ENCODE peak calls at places on chromosomes 1 and 21, in eight cellular contexts. D, P, E, L, O, G, Z and N are unnamed samples. For H3K4me1, the result is how much of the 10 kb centered on the place peaks cover.

GRCh38 chr1:161216945-161217712 is 2.0 kb downstream of the FCER1G start:
- DNase-seq in D (peak), P (no peak), E (no peak), L (peak), O (peak), G (no peak), Z (no peak), N (peak)

GRCh38 chr21:32096411-32096810 is 182.4 kb downstream of the MIS18A start:
- DNase-seq in D (peak), P (peak), E (no peak), L (peak), O (no peak), G (peak), Z (no peak), N (peak)

GRCh38 chr1:38730511-38731397 is 128.8 kb downstream of the RRAGC start:
- DNase-seq in D (no peak), P (no peak), E (no peak), L (no peak), O (no peak), G (no peak), Z (no peak), N (peak)

GRCh38 chr1:79193211-79194079 is 186.9 kb upstream of the ADGRL4 start:
- DNase-seq in D (peak), P (peak), E (no peak), L (peak), O (no peak), G (peak), Z (no peak), N (no peak)

GRCh38 chr1:106717561-106717960 is 338.9 kb upstream of the PRMT6 start:
- DNase-seq in D (no peak), P (no peak), E (no peak), L (no peak), O (no peak), G (no peak), Z (no peak), N (no peak)

GRCh38 chr1:170929412-170929834 is 5.9 kb upstream of the MROH9 start:
- DNase-seq in D (no peak), P (no peak), E (no peak), L (no peak), O (no peak), G (no peak), Z (no peak), N (no peak)

GRCh38 chr1:5717031-5717682 is 275.1 kb downstream of the NPHP4 start:
- DNase-seq in D (peak), P (no peak), E (peak), L (no peak), O (no peak), G (no peak), Z (no peak), N (no peak)

GRCh38 chr1:231178970-231179369 is 17.1 kb downstream of the TRIM67 start:
- DNase-seq in D (no peak), P (no peak), E (no peak), L (no peak), O (no peak), G (no peak), Z (no peak), N (no peak)

GRCh38 chr1:107669996-107670395 is 295.0 kb downstream of the VAV3 start:
- DNase-seq in D (no peak), P (no peak), E (peak), L (peak), O (no peak), G (peak), Z (peak), N (peak)

GRCh38 chr1:109712321-109712864 is 342 bp downstream of the GSTM5 start:
- DNase-seq in D (no peak), P (no peak), E (no peak), L (no peak), O (no peak), G (no peak), Z (no peak), N (no peak)

GRCh38 chr1:33893147-33893830 is 29.4 kb downstream of the HMGB4 start:
- DNase-seq in D (no peak), P (peak), E (no peak), L (no peak), O (peak), G (no peak), Z (no peak), N (peak)

GRCh38 chr1:28112388-28113311 is 24.2 kb upstream of the EYA3 start:
- DNase-seq in D (peak), P (peak), E (peak), L (peak), O (peak), G (peak), Z (no peak), N (no peak)

GRCh38 chr1:229129306-229130027 is 141.4 kb upstream of the RAB4A start:
- DNase-seq in D (peak), P (no peak), E (no peak), L (no peak), O (no peak), G (no peak), Z (no peak), N (no peak)

GRCh38 chr1:103525114-103525606 is 339 bp upstream of the RNPC3 start:
- DNase-seq in D (peak), P (peak), E (no peak), L (peak), O (no peak), G (peak), Z (no peak), N (peak)

GRCh38 chr1:165894591-165894990 is 67.2 kb downstream of the UCK2 start:
- DNase-seq in D (no peak), P (no peak), E (no peak), L (no peak), O (no peak), G (peak), Z (no peak), N (no peak)

GRCh38 chr1:31689394-31689793 is 14.4 kb downstream of the COL16A1 start:
- DNase-seq in D (no peak), P (peak), E (no peak), L (no peak), O (no peak), G (no peak), Z (no peak), N (no peak)

GRCh38 chr1:157156058-157156541 is 17.9 kb upstream of the ETV3 start:
- DNase-seq in D (peak), P (peak), E (peak), L (peak), O (peak), G (peak), Z (peak), N (peak)

GRCh38 chr1:146016891-146017290 is 4.6 kb downstream of the HJV start:
- DNase-seq in D (no peak), P (no peak), E (no peak), L (no peak), O (no peak), G (no peak), Z (no peak), N (no peak)

GRCh38 chr1:31095985-31096384 is 30.5 kb upstream of the PUM1 start:
- DNase-seq in D (no peak), P (no peak), E (no peak), L (no peak), O (no peak), G (no peak), Z (no peak), N (no peak)

GRCh38 chr1:184709418-184709817 is 45.2 kb downstream of the EDEM3 start:
- DNase-seq in D (no peak), P (no peak), E (no peak), L (no peak), O (no peak), G (no peak), Z (no peak), N (no peak)

GRCh38 chr1:109181807-109182163 is 31.9 kb upstream of the SARS1 start:
- DNase-seq in D (no peak), P (no peak), E (no peak), L (no peak), O (no peak), G (no peak), Z (no peak), N (no peak)

GRCh38 chr1:13976485-13976884 is 276.5 kb downstream of the PRDM2 start:
- DNase-seq in D (no peak), P (no peak), E (no peak), L (no peak), O (no peak), G (no peak), Z (no peak), N (no peak)

GRCh38 chr1:3369437-3370076 is 84.9 kb upstream of the ARHGEF16 start:
- DNase-seq in D (no peak), P (no peak), E (no peak), L (peak), O (peak), G (no peak), Z (peak), N (no peak)

GRCh38 chr1:76786232-76786631 is 81.0 kb upstream of the ST6GALNAC5 start:
- DNase-seq in D (no peak), P (no peak), E (no peak), L (no peak), O (no peak), G (no peak), Z (no peak), N (no peak)

GRCh38 chr21:45366476-45366875 is 38.5 kb upstream of the COL18A1 start:
- DNase-seq in D (no peak), P (no peak), E (no peak), L (no peak), O (no peak), G (no peak), Z (no peak), N (no peak)
- H3K4me1 ChIP-seq in D (under half), P (under half), E (under half), L (under half), O (under half), G (half or more), Z (under half), N (under half)

DNA sequence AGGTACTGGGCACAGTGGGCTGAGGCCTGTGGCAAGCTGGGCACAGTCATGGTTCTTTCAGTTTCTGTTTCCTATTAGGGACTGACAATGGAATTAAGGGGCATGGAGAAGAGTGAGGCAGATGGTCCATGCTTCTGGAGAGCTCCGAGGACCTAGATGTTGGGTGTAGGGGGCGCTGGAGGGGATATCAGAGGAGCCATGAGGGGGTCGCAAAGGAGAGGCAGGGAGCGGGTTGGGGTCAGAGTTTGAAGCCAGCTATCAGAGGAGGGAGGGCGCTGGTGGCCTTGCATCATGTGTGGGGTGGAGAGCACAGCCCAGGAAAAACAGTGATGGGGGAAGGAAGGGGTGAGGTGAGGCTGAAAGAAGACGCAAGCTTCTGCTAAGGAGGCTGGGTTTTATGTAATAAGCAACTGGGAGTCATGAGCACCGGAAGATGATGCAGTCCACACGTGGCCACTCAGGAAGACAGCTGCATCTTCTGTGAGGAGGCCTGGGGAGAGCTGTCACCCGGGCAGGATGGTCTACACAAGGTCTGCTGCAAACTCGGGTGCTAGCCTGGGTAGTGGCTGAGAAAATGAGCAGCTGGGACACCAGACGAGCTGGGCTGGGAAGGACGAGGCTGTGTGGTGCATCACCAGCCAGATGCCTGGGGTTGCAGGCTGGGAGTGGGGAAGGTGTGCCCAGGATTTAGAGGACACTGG is 72.8 kb downstream of the IER5 start:
- DNase-seq in D (no peak), P (no peak), E (no peak), L (no peak), O (no peak), G (no peak), Z (no peak), N (no peak)
- TF ChIP-seq CTCF in D (no peak), P (no peak), E (no peak), L (no peak), O (no peak), G (no peak), Z (no peak), N (no peak)

GRCh38 chr1:25026304-25026703 is 96.2 kb upstream of the RUNX3 start:
- DNase-seq in D (no peak), P (no peak), E (no peak), L (no peak), O (no peak), G (no peak), Z (no peak), N (no peak)
- H3K4me1 ChIP-seq in D (half or more), P (under half), E (half or more), L (under half), O (under half), G (under half), Z (under half), N (under half)

GRCh38 chr1:240516069-240516468 is 95.9 kb downstream of the GREM2 start:
- DNase-seq in D (no peak), P (no peak), E (no peak), L (no peak), O (no peak), G (no peak), Z (no peak), N (no peak)
- TF ChIP-seq CTCF in D (no peak), P (no peak), E (no peak), L (no peak), O (no peak), G (no peak), Z (no peak), N (no peak)

GRCh38 chr21:33217168-33217567 is 12.6 kb upstream of the IFNAR2 start:
- DNase-seq in D (no peak), P (no peak), E (no peak), L (no peak), O (no peak), G (no peak), Z (no peak), N (no peak)
- H3K4me1 ChIP-seq in D (half or more), P (under half), E (under half), L (under half), O (under half), G (under half), Z (under half), N (under half)